ENCODE peak calls at places on chromosomes 5 and 9, in four cellular contexts. D, C, L and I are unnamed samples.

GRCh38 chr9:100287186-100287585 is 65.6 kb downstream of the TEX10 start:
- DNase-seq in D (no peak), C (no peak), L (no peak), I (no peak)

GRCh38 chr9:71096431-71097108 is 24.9 kb downstream of the TRPM3 start:
- DNase-seq in D (no peak), C (no peak), L (no peak), I (no peak)

GRCh38 chr5:126454081-126454480 is 30.9 kb downstream of the GRAMD2B start:
- DNase-seq in D (no peak), C (no peak), L (no peak), I (no peak)

GRCh38 chr9:110623462-110624025 is 44.0 kb upstream of the SVEP1 start:
- DNase-seq in D (no peak), C (peak), L (no peak), I (peak)

GRCh38 chr9:35501941-35502340 is 12.0 kb downstream of the RUSC2 start:
- DNase-seq in D (no peak), C (no peak), L (no peak), I (no peak)

GRCh38 chr5:139811076-139811607 is 15.5 kb downstream of the PSD2 start:
- DNase-seq in D (peak), C (no peak), L (no peak), I (no peak)

GRCh38 chr5:124746916-124747769 is 704 bp upstream of the ZNF608 start:
- DNase-seq in D (peak), C (peak), L (no peak), I (peak)

GRCh38 chr5:116668361-116668760 is 93.7 kb upstream of the SEMA6A start:
- DNase-seq in D (no peak), C (no peak), L (no peak), I (peak)

GRCh38 chr9:138071731-138072130 is 194.1 kb downstream of the CACNA1B start:
- DNase-seq in D (peak), C (no peak), L (no peak), I (no peak)

GRCh38 chr5:81180780-81181179 is 52.3 kb upstream of the CKMT2 start:
- DNase-seq in D (no peak), C (no peak), L (no peak), I (no peak)

GRCh38 chr9:93011114-93011513 is 47.4 kb upstream of the SUSD3 start:
- DNase-seq in D (peak), C (no peak), L (no peak), I (no peak)

GRCh38 chr9:104075801-104076753 is 18.0 kb upstream of the SMC2 start:
- DNase-seq in D (no peak), C (peak), L (no peak), I (peak)

GRCh38 chr9:4141201-4141750 is 158.6 kb downstream of the GLIS3 start:
- DNase-seq in D (no peak), C (peak), L (no peak), I (no peak)

GRCh38 chr9:4548796-4549725 is 58.8 kb downstream of the SLC1A1 start:
- DNase-seq in D (no peak), C (no peak), L (no peak), I (no peak)

GRCh38 chr9:16029056-16029615 is 476.3 kb downstream of the CCDC171 start:
- DNase-seq in D (no peak), C (peak), L (no peak), I (peak)

GRCh38 chr9:118674942-118675341 is 694.3 kb downstream of the BRINP1 start:
- DNase-seq in D (no peak), C (no peak), L (no peak), I (no peak)

GRCh38 chr5:155746340-155747038 is 580.5 kb upstream of the SGCD start:
- DNase-seq in D (no peak), C (no peak), L (no peak), I (no peak)

GRCh38 chr5:5584236-5584749 is 161.8 kb downstream of the ICE1 start:
- DNase-seq in D (no peak), C (no peak), L (no peak), I (no peak)

GRCh38 chr9:134533850-134534585 is 107.6 kb upstream of the COL5A1 start:
- DNase-seq in D (peak), C (peak), L (no peak), I (peak)

GRCh38 chr5:172002840-172003512 is 3.5 kb downstream of the FBXW11 start:
- DNase-seq in D (no peak), C (no peak), L (no peak), I (no peak)

GRCh38 chr9:124267271-124267807 is 9.6 kb downstream of the NEK6 start:
- DNase-seq in D (peak), C (peak), L (no peak), I (peak)

GRCh38 chr5:43245724-43246385 is 53.8 kb downstream of the NIM1K start:
- DNase-seq in D (no peak), C (no peak), L (no peak), I (no peak)

GRCh38 chr5:130337179-130337888 is 433.1 kb downstream of the CHSY3 start:
- DNase-seq in D (no peak), C (peak), L (no peak), I (peak)

GRCh38 chr5:139272471-139273321 is 20.8 kb upstream of the MATR3 start:
- DNase-seq in D (no peak), C (peak), L (peak), I (peak)

GRCh38 chr9:118183571-118183970 is 479.4 kb downstream of the TLR4 start:
- DNase-seq in D (no peak), C (no peak), L (no peak), I (no peak)

GRCh38 chr5:83082750-83083149 is 5.4 kb downstream of the XRCC4 start:
- DNase-seq in D (no peak), C (no peak), L (no peak), I (no peak)

GRCh38 chr9:79662553-79662956 is 90.8 kb downstream of the TLE4 start:
- DNase-seq in D (no peak), C (peak), L (no peak), I (peak)

GRCh38 chr9:26781906-26782305 is 110.7 kb downstream of the CAAP1 start:
- DNase-seq in D (no peak), C (no peak), L (no peak), I (no peak)

GRCh38 chr5:90747693-90748092 is 189.1 kb downstream of the ADGRV1 start:
- DNase-seq in D (no peak), C (no peak), L (no peak), I (no peak)

GRCh38 chr5:137367951-137368350 is 131.2 kb downstream of the SPOCK1 start:
- DNase-seq in D (no peak), C (no peak), L (no peak), I (no peak)

GRCh38 chr5:134026521-134027202 is 21.9 kb upstream of the VDAC1 start:
- DNase-seq in D (peak), C (peak), L (peak), I (peak)

GRCh38 chr9:94623253-94623652 is 16.1 kb downstream of the FBP1 start:
- DNase-seq in D (no peak), C (peak), L (no peak), I (peak)

GRCh38 chr5:110386782-110387181 is 339.7 kb downstream of the TMEM232 start:
- DNase-seq in D (no peak), C (peak), L (no peak), I (peak)